ENCODE peak calls at places on chromosome 15, in four cellular contexts. One of them, this sample, is unnamed.

GRCh38 chr15:57505949-57506391 is 85.7 kb upstream of the MYZAP start:
- DNase-seq in effector CD4-positive, alpha-beta T cell: no peak
- DNase-seq in activated CD8-positive, alpha-beta T cell treated with anti-CD3 and anti-CD28 coated beads for 36 hours: no peak
- DNase-seq in left ventricle myocardium inferior: peak; percentile 48
- DNase-seq in this sample: peak; percentile 50

GRCh38 chr15:78932216-78932808 is 12.5 kb downstream of the CTSH start:
- DNase-seq in effector CD4-positive, alpha-beta T cell: no peak
- DNase-seq in activated CD8-positive, alpha-beta T cell treated with anti-CD3 and anti-CD28 coated beads for 36 hours: no peak
- DNase-seq in left ventricle myocardium inferior: no peak
- DNase-seq in this sample: no peak

GRCh38 chr15:69919816-69920215 is 177.9 kb downstream of the TLE3 start:
- DNase-seq in effector CD4-positive, alpha-beta T cell: no peak
- DNase-seq in activated CD8-positive, alpha-beta T cell treated with anti-CD3 and anti-CD28 coated beads for 36 hours: no peak
- DNase-seq in left ventricle myocardium inferior: no peak
- DNase-seq in this sample: no peak

GRCh38 chr15:64596701-64597468 is 136.5 kb downstream of the ZNF609 start:
- DNase-seq in effector CD4-positive, alpha-beta T cell: no peak
- DNase-seq in activated CD8-positive, alpha-beta T cell treated with anti-CD3 and anti-CD28 coated beads for 36 hours: peak; percentile 33
- DNase-seq in left ventricle myocardium inferior: no peak
- DNase-seq in this sample: no peak

GRCh38 chr15:99424978-99425665 is 140.7 kb upstream of the MEF2A start:
- DNase-seq in effector CD4-positive, alpha-beta T cell: peak; percentile 10
- DNase-seq in activated CD8-positive, alpha-beta T cell treated with anti-CD3 and anti-CD28 coated beads for 36 hours: peak; percentile 73
- DNase-seq in left ventricle myocardium inferior: peak; percentile 55
- DNase-seq in this sample: peak; percentile 64

GRCh38 chr15:89909611-89910010 is 3.1 kb downstream of the ARPIN start:
- DNase-seq in effector CD4-positive, alpha-beta T cell: no peak
- DNase-seq in activated CD8-positive, alpha-beta T cell treated with anti-CD3 and anti-CD28 coated beads for 36 hours: no peak
- DNase-seq in left ventricle myocardium inferior: no peak
- DNase-seq in this sample: no peak

GRCh38 chr15:31364301-31365031 is 37.8 kb downstream of the KLF13 start:
- DNase-seq in effector CD4-positive, alpha-beta T cell: no peak
- DNase-seq in activated CD8-positive, alpha-beta T cell treated with anti-CD3 and anti-CD28 coated beads for 36 hours: peak; percentile 61
- DNase-seq in left ventricle myocardium inferior: peak; percentile 34
- DNase-seq in this sample: peak; percentile 65

GRCh38 chr15:71203573-71204444 is 88.5 kb downstream of the THSD4 start:
- DNase-seq in effector CD4-positive, alpha-beta T cell: no peak
- DNase-seq in activated CD8-positive, alpha-beta T cell treated with anti-CD3 and anti-CD28 coated beads for 36 hours: no peak
- DNase-seq in left ventricle myocardium inferior: no peak
- DNase-seq in this sample: no peak

GRCh38 chr15:67783303-67783702 is 42.0 kb upstream of the SKOR1 start:
- DNase-seq in effector CD4-positive, alpha-beta T cell: peak; percentile 19
- DNase-seq in activated CD8-positive, alpha-beta T cell treated with anti-CD3 and anti-CD28 coated beads for 36 hours: peak; percentile 67
- DNase-seq in left ventricle myocardium inferior: no peak
- DNase-seq in this sample: no peak

GRCh38 chr15:69414702-69415161 is 583 bp downstream of the KIF23 start:
- DNase-seq in effector CD4-positive, alpha-beta T cell: no peak
- DNase-seq in activated CD8-positive, alpha-beta T cell treated with anti-CD3 and anti-CD28 coated beads for 36 hours: peak; percentile 19
- DNase-seq in left ventricle myocardium inferior: no peak
- DNase-seq in this sample: peak; percentile 40

GRCh38 chr15:29933043-29933442 is 110.8 kb upstream of the TJP1 start:
- DNase-seq in effector CD4-positive, alpha-beta T cell: no peak
- DNase-seq in activated CD8-positive, alpha-beta T cell treated with anti-CD3 and anti-CD28 coated beads for 36 hours: no peak
- DNase-seq in left ventricle myocardium inferior: no peak
- DNase-seq in this sample: no peak

GRCh38 chr15:40155270-40155910 is 5.5 kb upstream of the BUB1B start:
- DNase-seq in effector CD4-positive, alpha-beta T cell: no peak
- DNase-seq in activated CD8-positive, alpha-beta T cell treated with anti-CD3 and anti-CD28 coated beads for 36 hours: no peak
- DNase-seq in left ventricle myocardium inferior: no peak
- DNase-seq in this sample: no peak

GRCh38 chr15:45113380-45113990 is 487 bp downstream of the DUOX2 start:
- DNase-seq in effector CD4-positive, alpha-beta T cell: no peak
- DNase-seq in activated CD8-positive, alpha-beta T cell treated with anti-CD3 and anti-CD28 coated beads for 36 hours: no peak
- DNase-seq in left ventricle myocardium inferior: no peak
- DNase-seq in this sample: no peak

GRCh38 chr15:72288796-72289596 is 16.6 kb upstream of the PARP6 start:
- DNase-seq in effector CD4-positive, alpha-beta T cell: no peak
- DNase-seq in activated CD8-positive, alpha-beta T cell treated with anti-CD3 and anti-CD28 coated beads for 36 hours: no peak
- DNase-seq in left ventricle myocardium inferior: no peak
- DNase-seq in this sample: no peak

GRCh38 chr15:101618056-101618455 is 34.1 kb downstream of the TM2D3 start:
- DNase-seq in effector CD4-positive, alpha-beta T cell: no peak
- DNase-seq in activated CD8-positive, alpha-beta T cell treated with anti-CD3 and anti-CD28 coated beads for 36 hours: no peak
- DNase-seq in left ventricle myocardium inferior: no peak
- DNase-seq in this sample: no peak

GRCh38 chr15:52294881-52295420 is 653 bp downstream of the MYO5C start:
- DNase-seq in effector CD4-positive, alpha-beta T cell: no peak
- DNase-seq in activated CD8-positive, alpha-beta T cell treated with anti-CD3 and anti-CD28 coated beads for 36 hours: no peak
- DNase-seq in left ventricle myocardium inferior: no peak
- DNase-seq in this sample: no peak

GRCh38 chr15:90266061-90266431 is 574 bp downstream of the NGRN start:
- DNase-seq in effector CD4-positive, alpha-beta T cell: no peak
- DNase-seq in activated CD8-positive, alpha-beta T cell treated with anti-CD3 and anti-CD28 coated beads for 36 hours: peak; percentile 65
- DNase-seq in left ventricle myocardium inferior: no peak
- DNase-seq in this sample: no peak

GRCh38 chr15:74146277-74146800 is 16.0 kb downstream of the ISLR2 start:
- DNase-seq in effector CD4-positive, alpha-beta T cell: no peak
- DNase-seq in activated CD8-positive, alpha-beta T cell treated with anti-CD3 and anti-CD28 coated beads for 36 hours: no peak
- DNase-seq in left ventricle myocardium inferior: no peak
- DNase-seq in this sample: no peak

GRCh38 chr15:66145242-66146182 is 108.0 kb downstream of the MEGF11 start:
- DNase-seq in effector CD4-positive, alpha-beta T cell: no peak
- DNase-seq in activated CD8-positive, alpha-beta T cell treated with anti-CD3 and anti-CD28 coated beads for 36 hours: no peak
- DNase-seq in left ventricle myocardium inferior: no peak
- DNase-seq in this sample: no peak

GRCh38 chr15:51629612-51630011 is 7.0 kb upstream of the DMXL2 start:
- DNase-seq in effector CD4-positive, alpha-beta T cell: no peak
- DNase-seq in activated CD8-positive, alpha-beta T cell treated with anti-CD3 and anti-CD28 coated beads for 36 hours: no peak
- DNase-seq in left ventricle myocardium inferior: no peak
- DNase-seq in this sample: no peak

GRCh38 chr15:76991048-76991447 is 3.9 kb upstream of the PSTPIP1 start:
- DNase-seq in effector CD4-positive, alpha-beta T cell: no peak
- DNase-seq in activated CD8-positive, alpha-beta T cell treated with anti-CD3 and anti-CD28 coated beads for 36 hours: no peak
- DNase-seq in left ventricle myocardium inferior: no peak
- DNase-seq in this sample: peak; percentile 68

GRCh38 chr15:76147906-76148553 is 88.2 kb downstream of the TMEM266 start:
- DNase-seq in effector CD4-positive, alpha-beta T cell: peak; percentile 45
- DNase-seq in activated CD8-positive, alpha-beta T cell treated with anti-CD3 and anti-CD28 coated beads for 36 hours: peak; percentile 80
- DNase-seq in left ventricle myocardium inferior: no peak
- DNase-seq in this sample: peak; percentile 60

GRCh38 chr15:46815765-46816164 is 901.5 kb upstream of the SEMA6D start:
- DNase-seq in effector CD4-positive, alpha-beta T cell: no peak
- DNase-seq in activated CD8-positive, alpha-beta T cell treated with anti-CD3 and anti-CD28 coated beads for 36 hours: no peak
- DNase-seq in left ventricle myocardium inferior: peak; percentile 14
- DNase-seq in this sample: no peak

GRCh38 chr15:82571722-82572222 is 31.5 kb upstream of the RPS17 start:
- DNase-seq in effector CD4-positive, alpha-beta T cell: no peak
- DNase-seq in activated CD8-positive, alpha-beta T cell treated with anti-CD3 and anti-CD28 coated beads for 36 hours: peak; percentile 3
- DNase-seq in left ventricle myocardium inferior: peak; percentile 53
- DNase-seq in this sample: peak; percentile 80

GRCh38 chr15:41812820-41813375 is 15.0 kb upstream of the JMJD7 start:
- DNase-seq in effector CD4-positive, alpha-beta T cell: no peak
- DNase-seq in activated CD8-positive, alpha-beta T cell treated with anti-CD3 and anti-CD28 coated beads for 36 hours: no peak
- DNase-seq in left ventricle myocardium inferior: no peak
- DNase-seq in this sample: no peak

GRCh38 chr15:91268510-91268909 is 168.5 kb downstream of the SV2B start:
- DNase-seq in effector CD4-positive, alpha-beta T cell: no peak
- DNase-seq in activated CD8-positive, alpha-beta T cell treated with anti-CD3 and anti-CD28 coated beads for 36 hours: peak; percentile 40
- DNase-seq in left ventricle myocardium inferior: no peak
- DNase-seq in this sample: no peak

GRCh38 chr15:26013946-26014345 is 150.8 kb upstream of the ATP10A start:
- DNase-seq in effector CD4-positive, alpha-beta T cell: no peak
- DNase-seq in activated CD8-positive, alpha-beta T cell treated with anti-CD3 and anti-CD28 coated beads for 36 hours: no peak
- DNase-seq in left ventricle myocardium inferior: no peak
- DNase-seq in this sample: no peak

GRCh38 chr15:69593981-69594966 is 141.7 kb downstream of the RPLP1 start:
- DNase-seq in effector CD4-positive, alpha-beta T cell: no peak
- DNase-seq in activated CD8-positive, alpha-beta T cell treated with anti-CD3 and anti-CD28 coated beads for 36 hours: no peak
- DNase-seq in left ventricle myocardium inferior: peak; percentile 40
- DNase-seq in this sample: peak; percentile 68